ENCODE peak calls at places on chromosomes 16 and 17, in nine cellular contexts. Z is cardiac muscle cell, Q is left lung, G is B cell, M is bronchial epithelial cell, C is LNCaP clone FGC, U is GM13977, J is transverse colon, D is body of pancreas. T is an unnamed sample.

GRCh38 chr17:2598166-2598565 is 4.7 kb downstream of the PAFAH1B1 start:
- DNase-seq in Z (no peak), Q (no peak), G (no peak), M (peak; percentile 39), C (no peak), U (no peak), J (no peak), D (no peak), T (no peak)

GRCh38 chr16:85246973-85247372 is 134.7 kb upstream of the CIBAR2 start:
- DNase-seq in Z (no peak), Q (no peak), G (no peak), M (no peak), C (no peak), U (no peak), J (no peak), D (no peak), T (no peak)

GRCh38 chr16:87200637-87201036 is 116.6 kb downstream of the C16orf95 start:
- DNase-seq in Z (no peak), Q (no peak), G (no peak), M (no peak), C (no peak), U (no peak), J (no peak), D (no peak), T (no peak)

GRCh38 chr16:56643080-56643778 is 4.8 kb downstream of the MT1A start:
- DNase-seq in Z (peak; percentile 39), Q (peak; percentile 93), G (peak; percentile 64), M (peak; percentile 64), C (peak; percentile 63), U (peak; percentile 64), J (peak; percentile 89), D (peak; percentile 88), T (no peak)

GRCh38 chr17:37729905-37730304 is 15.0 kb downstream of the HNF1B start:
- DNase-seq in Z (no peak), Q (no peak), G (no peak), M (no peak), C (no peak), U (no peak), J (no peak), D (no peak), T (no peak)

GRCh38 chr17:43448720-43449469 is 34.9 kb upstream of the DHX8 start:
- DNase-seq in Z (no peak), Q (no peak), G (no peak), M (no peak), C (no peak), U (no peak), J (no peak), D (no peak), T (no peak)

GRCh38 chr16:53055603-53056527 is 1.1 kb downstream of the CHD9 start:
- DNase-seq in Z (peak; percentile 48), Q (no peak), G (peak; percentile 30), M (no peak), C (no peak), U (no peak), J (peak; percentile 64), D (no peak), T (peak; percentile 37)

GRCh38 chr16:57039148-57039812 is 49.9 kb downstream of the NLRC5 start:
- DNase-seq in Z (no peak), Q (no peak), G (no peak), M (no peak), C (no peak), U (peak; percentile 42), J (peak; percentile 33), D (no peak), T (no peak)

GRCh38 chr16:66275795-66276428 is 90.6 kb upstream of the CDH5 start:
- DNase-seq in Z (peak; percentile 68), Q (no peak), G (no peak), M (peak; percentile 97), C (no peak), U (peak; percentile 47), J (peak; percentile 49), D (peak; percentile 54), T (peak; percentile 77)

GRCh38 chr16:66278111-66278531 is 88.4 kb upstream of the CDH5 start:
- DNase-seq in Z (no peak), Q (no peak), G (no peak), M (peak; percentile 98), C (no peak), U (no peak), J (peak; percentile 51), D (no peak), T (no peak)

GRCh38 chr16:66277311-66278070 is 89.0 kb upstream of the CDH5 start:
- DNase-seq in Z (no peak), Q (no peak), G (no peak), M (peak; percentile 23), C (no peak), U (no peak), J (no peak), D (no peak), T (no peak)

GRCh38 chr16:66274335-66275110 is 92.0 kb upstream of the CDH5 start:
- DNase-seq in Z (no peak), Q (no peak), G (no peak), M (peak; percentile 67), C (no peak), U (peak; percentile 65), J (no peak), D (no peak), T (no peak)

DNA sequence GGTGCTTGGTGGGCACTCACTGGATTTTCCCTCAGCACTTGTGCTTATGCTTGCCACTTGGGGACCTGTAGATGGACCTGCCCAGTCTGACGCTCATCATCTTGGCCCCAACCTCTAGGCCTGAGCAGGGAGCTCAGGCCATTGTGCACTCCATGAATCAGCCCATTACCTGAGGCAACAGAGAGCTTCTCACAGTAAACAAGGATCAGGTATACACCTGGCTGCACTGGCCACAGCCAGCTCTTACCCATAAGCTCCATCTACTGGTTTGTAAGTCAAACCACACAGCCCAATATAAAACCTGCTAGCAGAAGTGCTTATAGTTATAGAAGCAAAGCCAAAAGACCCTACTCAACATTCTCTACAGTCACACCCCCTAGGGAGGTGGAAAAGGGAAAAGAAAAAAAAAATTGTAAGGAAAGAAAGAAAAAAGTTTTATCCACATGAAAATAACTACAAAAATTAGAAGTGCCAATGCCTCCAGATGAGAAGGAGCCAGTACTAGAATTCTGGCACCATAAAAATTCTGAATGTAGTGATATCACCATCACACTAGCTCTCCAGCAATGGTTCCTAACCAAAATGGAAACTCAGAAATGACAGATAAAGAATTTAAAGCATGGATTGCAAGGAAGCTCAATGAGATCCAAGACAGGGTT is 87.8 kb upstream of the CDH5 start:
- DNase-seq in Z (no peak), Q (no peak), G (no peak), M (peak; percentile 96), C (no peak), U (no peak), J (no peak), D (no peak), T (no peak)
- TF ChIP-seq CTCF in Z (no peak), Q (no peak), G (no peak), M (peak; percentile 81), C (peak; percentile 47), U (no peak), J (no peak), D (no peak), T (no peak)

GRCh38 chr16:66574081-66574480 is 5.2 kb upstream of the CMTM2 start:
- DNase-seq in Z (no peak), Q (no peak), G (no peak), M (no peak), C (no peak), U (no peak), J (no peak), D (no peak), T (no peak)

GRCh38 chr16:66581246-66581952 is 2.1 kb downstream of the CMTM2 start:
- DNase-seq in Z (no peak), Q (no peak), G (no peak), M (no peak), C (no peak), U (peak; percentile 30), J (no peak), D (no peak), T (no peak)

GRCh38 chr16:66576306-66576705 is 3.0 kb upstream of the CMTM2 start:
- DNase-seq in Z (no peak), Q (no peak), G (no peak), M (no peak), C (no peak), U (no peak), J (no peak), D (no peak), T (no peak)

GRCh38 chr16:66580605-66581209 is 1.4 kb downstream of the CMTM2 start:
- DNase-seq in Z (peak; percentile 17), Q (no peak), G (no peak), M (peak; percentile 82), C (peak; percentile 22), U (no peak), J (no peak), D (no peak), T (no peak)

GRCh38 chr16:66578596-66579531 is at the start of gene CMTM2:
- DNase-seq in Z (no peak), Q (peak; percentile 79), G (peak; percentile 59), M (no peak), C (no peak), U (peak; percentile 29), J (no peak), D (no peak), T (no peak)
- TF ChIP-seq CTCF in Z (no peak), Q (no peak), G (no peak), M (no peak), C (no peak), U (no peak), J (no peak), D (no peak), T (no peak)

GRCh38 chr17:7886227-7887037 is 2.2 kb upstream of the CHD3 start:
- DNase-seq in Z (peak; percentile 51), Q (no peak), G (peak; percentile 67), M (peak; percentile 23), C (no peak), U (peak; percentile 64), J (peak; percentile 51), D (peak; percentile 38), T (peak; percentile 44)

GRCh38 chr17:7887482-7888183 is 956 bp upstream of the CHD3 start:
- DNase-seq in Z (peak; percentile 93), Q (peak; percentile 96), G (peak; percentile 89), M (peak; percentile 96), C (peak; percentile 99), U (peak; percentile 92), J (peak; percentile 94), D (peak; percentile 94), T (peak; percentile 84)

GRCh38 chr17:7885357-7886226 is 3.0 kb upstream of the CHD3 start:
- DNase-seq in Z (peak; percentile 92), Q (peak; percentile 87), G (peak; percentile 83), M (no peak), C (no peak), U (peak; percentile 83), J (peak; percentile 55), D (peak; percentile 48), T (peak; percentile 51)

GRCh38 chr17:7888184-7888920 is at the start of gene CHD3:
- DNase-seq in Z (peak; percentile 12), Q (no peak), G (no peak), M (peak; percentile 79), C (peak; percentile 88), U (no peak), J (peak; percentile 45), D (peak; percentile 41), T (no peak)

GRCh38 chr17:7887038-7887481 is 1.5 kb upstream of the CHD3 start:
- DNase-seq in Z (peak; percentile 42), Q (no peak), G (no peak), M (no peak), C (no peak), U (no peak), J (no peak), D (no peak), T (no peak)
- TF ChIP-seq CTCF in Z (no peak), Q (no peak), G (no peak), M (peak; percentile 8), C (peak; percentile 25), U (no peak), J (peak; percentile 27), D (no peak), T (no peak)

DNA sequence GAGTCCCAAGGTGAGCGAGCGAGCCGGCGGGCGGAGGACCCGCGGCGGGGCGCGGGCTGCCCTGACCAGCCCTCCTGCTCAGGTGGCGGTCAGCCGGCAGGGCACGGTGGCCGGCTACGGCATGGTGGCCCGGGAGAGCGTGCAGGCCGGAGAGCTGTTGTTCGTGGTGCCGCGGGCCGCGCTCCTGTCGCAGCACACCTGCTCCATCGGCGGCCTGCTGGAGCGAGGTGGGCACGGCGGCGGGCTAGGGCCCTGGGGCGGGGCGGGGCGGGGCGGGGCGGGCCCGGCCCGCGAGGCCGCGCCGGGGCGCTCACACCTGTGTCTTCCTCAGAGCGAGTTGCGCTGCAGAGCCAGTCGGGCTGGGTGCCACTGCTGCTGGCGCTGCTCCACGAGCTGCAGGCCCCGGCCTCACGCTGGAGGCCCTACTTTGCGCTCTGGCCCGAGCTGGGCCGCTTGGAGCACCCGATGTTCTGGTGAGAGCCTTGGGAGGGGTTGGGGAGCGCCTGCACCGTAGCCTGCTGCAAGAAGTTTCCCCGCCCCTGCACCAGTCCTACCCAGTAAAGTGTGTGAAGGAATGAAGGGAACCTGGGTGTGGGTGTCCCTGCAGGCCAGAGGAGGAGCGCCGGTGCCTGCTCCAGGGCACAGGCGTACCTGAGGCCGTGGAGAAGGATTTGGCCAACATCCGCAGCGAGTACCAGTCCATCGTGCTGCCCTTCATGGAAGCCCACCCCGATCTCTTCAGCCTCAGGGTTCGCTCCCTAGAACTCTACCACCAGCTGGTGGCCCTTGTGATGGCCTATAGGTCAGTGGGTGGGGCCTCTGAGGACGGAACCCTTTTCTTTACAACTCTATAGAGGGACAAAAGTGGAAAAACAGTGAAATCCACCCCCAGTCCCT is 802 bp downstream of the SETD6 start:
- DNase-seq in Z (peak; percentile 37), Q (peak; percentile 82), G (peak; percentile 92), M (peak; percentile 38), C (no peak), U (peak; percentile 78), J (peak; percentile 67), D (peak; percentile 76), T (no peak)
- TF ChIP-seq CTCF in Z (no peak), Q (no peak), G (peak; percentile 16), M (no peak), C (no peak), U (no peak), J (peak; percentile 37), D (no peak), T (no peak)